ENCODE peak calls at places on chromosomes 7 and 10, in seven cellular contexts. L is CD8-positive, alpha-beta T cell; Y is iPS DF 6.9; I is PC-3; P is body of pancreas; S is trophoblast cell; T is psoas muscle. O is an unnamed sample.

GRCh38 chr10:102016416-102016815 is 39.6 kb downstream of the ARMH3 start:
- DNase-seq in S (no peak), Y (no peak), P (no peak), T (no peak), I (no peak), L (no peak), O (no peak)

GRCh38 chr7:3307437-3307836 is 6.4 kb downstream of the SDK1 start:
- DNase-seq in T (no peak), L (no peak), I (no peak), Y (no peak), P (no peak), S (no peak), O (no peak)

GRCh38 chr10:17617031-17617911 is at the start of gene HACD1:
- DNase-seq in P (peak; percentile 78), Y (peak; percentile 31), I (peak; percentile 54), S (peak; percentile 88), L (peak; percentile 45), T (peak; percentile 68), O (peak; percentile 81)

GRCh38 chr7:93160410-93160809 is 12.2 kb upstream of the SAMD9L start:
- DNase-seq in P (no peak), T (no peak), S (peak; percentile 73), I (no peak), L (no peak), Y (no peak), O (no peak)

GRCh38 chr7:134083766-134084487 is 43.2 kb upstream of the LRGUK start:
- DNase-seq in Y (no peak), S (peak; percentile 42), P (no peak), T (no peak), L (no peak), I (peak; percentile 38), O (no peak)

GRCh38 chr7:112167144-112167543 is 39.1 kb downstream of the DOCK4 start:
- DNase-seq in Y (no peak), I (no peak), T (no peak), L (no peak), S (no peak), P (no peak), O (no peak)

GRCh38 chr10:33211123-33211878 is 123.2 kb downstream of the NRP1 start:
- DNase-seq in S (no peak), L (peak; percentile 12), T (peak; percentile 58), P (no peak), I (peak; percentile 53), Y (no peak), O (peak; percentile 42)

GRCh38 chr7:13827716-13828115 is 161.8 kb downstream of the ETV1 start:
- DNase-seq in T (no peak), Y (no peak), P (no peak), I (peak; percentile 13), L (no peak), S (no peak), O (no peak)

GRCh38 chr10:118595598-118596425 is at the start of gene PRLHR:
- DNase-seq in L (peak; percentile 9), T (no peak), Y (peak; percentile 60), P (peak; percentile 61), I (no peak), S (no peak), O (no peak)

GRCh38 chr7:139108256-139109187 is 998 bp downstream of the ZC3HAV1 start:
- DNase-seq in P (peak; percentile 46), T (peak; percentile 26), L (peak; percentile 29), Y (no peak), I (peak; percentile 23), S (peak; percentile 7), O (peak; percentile 32)

GRCh38 chr7:158976468-158976848 is 120.1 kb downstream of the DYNC2I1 start:
- DNase-seq in T (no peak), S (no peak), I (no peak), L (peak; percentile 13), P (no peak), Y (no peak), O (no peak)

GRCh38 chr10:132610071-132610701 is 72.6 kb downstream of the INPP5A start:
- DNase-seq in P (no peak), I (no peak), S (no peak), Y (no peak), T (no peak), L (no peak), O (no peak)

GRCh38 chr7:5699951-5700384 is 81.5 kb downstream of the RNF216 start:
- DNase-seq in P (peak; percentile 43), L (peak; percentile 70), Y (no peak), I (no peak), T (no peak), S (no peak), O (no peak)

DNA sequence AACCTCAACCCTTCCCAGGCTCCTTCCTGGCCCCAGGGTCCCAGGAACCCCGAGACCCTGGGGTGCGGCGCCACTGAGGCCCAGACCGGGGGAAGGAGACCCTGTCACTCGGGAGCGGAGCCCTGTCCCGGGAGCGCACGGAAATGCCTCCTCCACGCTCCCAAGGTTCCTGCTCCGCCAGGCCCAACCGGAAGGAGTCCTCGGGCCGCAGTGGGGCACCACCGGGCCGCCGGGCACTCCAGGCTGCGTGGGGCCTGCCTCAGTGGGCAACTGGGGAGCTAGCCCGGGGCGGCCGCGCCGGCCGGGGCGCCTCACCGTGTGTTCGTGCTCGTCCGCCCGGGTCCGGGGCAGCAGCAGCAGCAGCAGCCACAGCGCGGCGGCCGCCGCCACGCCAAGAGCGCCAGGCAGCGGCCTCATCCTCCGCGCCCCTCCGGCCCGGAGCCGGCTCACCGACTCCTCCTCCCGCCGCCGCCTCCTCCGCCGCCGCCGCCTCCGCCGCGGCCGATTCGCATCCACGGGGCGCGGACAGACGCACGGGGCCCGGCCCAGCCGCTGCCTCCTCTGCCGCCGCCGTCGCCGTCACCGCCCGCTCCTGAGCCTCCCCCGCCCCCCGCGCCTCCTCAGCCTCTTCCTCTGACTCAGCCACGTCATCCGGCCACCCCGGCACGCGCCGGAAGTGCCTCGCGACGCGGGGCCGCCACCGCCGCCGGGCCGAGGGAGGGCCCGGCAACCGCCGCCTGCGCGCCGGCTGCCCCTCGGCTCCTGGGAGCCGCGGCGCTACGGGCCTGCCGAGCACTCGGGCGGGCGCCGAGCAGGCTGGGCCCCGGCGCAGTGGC is at the start of gene TM9SF3:
- DNase-seq in S (peak; percentile 79), I (peak; percentile 84), P (peak; percentile 95), T (peak; percentile 96), L (peak; percentile 95), Y (peak; percentile 45), O (peak; percentile 92)
- H3K4me1 ChIP-seq in S (peaks cover 5% of the 10 kb centered on the region), I (peaks cover 19% of the 10 kb centered on the region), P (peaks cover 49% of the 10 kb centered on the region), T (peaks cover 52% of the 10 kb centered on the region), L (peaks cover 51% of the 10 kb centered on the region), Y (no peaks in the 10 kb centered on the region), O (peaks cover 24% of the 10 kb centered on the region)

DNA sequence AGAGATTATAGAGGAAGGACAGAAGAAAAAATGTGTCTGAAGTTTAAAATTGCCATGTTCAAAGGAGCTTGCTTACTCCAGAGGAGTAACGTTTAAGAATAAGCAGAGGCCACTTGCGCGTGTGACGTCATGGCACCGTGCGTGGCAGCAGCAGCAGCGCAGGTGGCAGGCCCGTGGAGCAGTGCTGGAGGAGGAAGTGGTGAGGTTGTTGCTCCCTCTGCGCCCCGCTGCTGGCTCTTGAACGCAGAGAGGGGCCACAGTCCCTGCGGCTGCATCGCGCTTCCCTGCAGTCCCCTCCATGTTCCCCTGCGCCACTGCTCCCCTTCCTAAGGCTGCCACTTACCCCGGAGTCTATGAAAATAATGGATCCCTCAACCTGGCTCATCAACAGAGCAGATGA is 37.5 kb downstream of the GDI2 start:
- DNase-seq in S (no peak), P (no peak), L (peak; percentile 83), I (no peak), Y (no peak), T (peak; percentile 26), O (no peak)
- H3K27ac ChIP-seq in S (no peak overlapping the region), P (no peak overlapping the region), L (peak overlapping the region; percentile 56), I (no peak overlapping the region), Y (no peak overlapping the region), T (peak overlapping the region; percentile 62), O (no peak overlapping the region)

DNA sequence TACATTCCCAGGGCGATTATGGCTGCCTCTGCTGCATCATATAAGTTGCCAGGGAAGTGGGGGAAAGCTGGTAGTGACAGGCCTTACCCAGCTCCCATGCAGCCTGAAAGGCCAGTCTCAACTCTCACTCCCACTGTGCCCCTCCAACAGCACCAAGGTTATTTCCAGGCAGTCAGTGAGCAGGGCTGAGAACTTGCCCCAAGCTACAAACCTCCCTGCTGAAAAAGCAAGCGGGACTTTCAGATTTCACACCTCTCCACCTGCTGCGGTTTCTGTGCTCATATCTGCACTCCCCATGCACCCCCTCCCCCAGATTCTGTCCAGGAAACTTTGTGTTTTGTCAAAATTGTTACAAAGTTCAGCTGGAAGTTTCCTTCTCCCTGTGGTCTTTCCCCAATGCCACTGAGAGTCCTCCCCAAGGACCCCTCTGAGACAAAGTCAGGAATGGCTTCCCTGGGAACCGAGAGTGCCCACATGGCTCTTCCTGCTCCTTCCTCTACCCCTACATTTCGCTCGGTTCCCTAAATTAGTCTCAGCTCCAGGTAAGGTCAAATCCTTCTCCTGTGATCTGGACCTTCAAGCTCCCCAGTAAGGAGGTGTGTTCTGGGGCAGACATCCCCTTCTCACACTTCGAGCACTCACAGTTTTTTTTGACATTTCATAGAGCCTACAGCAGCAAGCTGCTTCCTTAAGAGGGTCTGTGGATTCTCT is 25.3 kb upstream of the WNT2 start:
- DNase-seq in P (no peak), I (no peak), L (no peak), T (no peak), Y (no peak), S (no peak), O (no peak)
- H3K36me3 ChIP-seq in P (no peaks in the 10 kb centered on the region), I (no peaks in the 10 kb centered on the region), L (no peaks in the 10 kb centered on the region), T (no peaks in the 10 kb centered on the region), Y (no peaks in the 10 kb centered on the region), S (no peaks in the 10 kb centered on the region), O (no peaks in the 10 kb centered on the region)

GRCh38 chr10:80509108-80509402 is 28.6 kb upstream of the SH2D4B start:
- DNase-seq in Y (no peak), S (no peak), P (peak; percentile 1), L (no peak), T (no peak), I (no peak), O (no peak)

GRCh38 chr10:80506836-80507483 is 30.7 kb upstream of the SH2D4B start:
- DNase-seq in L (no peak), I (no peak), Y (no peak), P (no peak), T (no peak), S (no peak), O (no peak)

GRCh38 chr10:80511984-80512634 is 25.6 kb upstream of the SH2D4B start:
- DNase-seq in P (no peak), S (no peak), I (no peak), Y (no peak), L (no peak), T (no peak), O (no peak)

GRCh38 chr10:80507484-80507880 is 30.2 kb upstream of the SH2D4B start:
- DNase-seq in L (no peak), S (no peak), I (no peak), P (no peak), T (no peak), Y (no peak), O (no peak)

DNA sequence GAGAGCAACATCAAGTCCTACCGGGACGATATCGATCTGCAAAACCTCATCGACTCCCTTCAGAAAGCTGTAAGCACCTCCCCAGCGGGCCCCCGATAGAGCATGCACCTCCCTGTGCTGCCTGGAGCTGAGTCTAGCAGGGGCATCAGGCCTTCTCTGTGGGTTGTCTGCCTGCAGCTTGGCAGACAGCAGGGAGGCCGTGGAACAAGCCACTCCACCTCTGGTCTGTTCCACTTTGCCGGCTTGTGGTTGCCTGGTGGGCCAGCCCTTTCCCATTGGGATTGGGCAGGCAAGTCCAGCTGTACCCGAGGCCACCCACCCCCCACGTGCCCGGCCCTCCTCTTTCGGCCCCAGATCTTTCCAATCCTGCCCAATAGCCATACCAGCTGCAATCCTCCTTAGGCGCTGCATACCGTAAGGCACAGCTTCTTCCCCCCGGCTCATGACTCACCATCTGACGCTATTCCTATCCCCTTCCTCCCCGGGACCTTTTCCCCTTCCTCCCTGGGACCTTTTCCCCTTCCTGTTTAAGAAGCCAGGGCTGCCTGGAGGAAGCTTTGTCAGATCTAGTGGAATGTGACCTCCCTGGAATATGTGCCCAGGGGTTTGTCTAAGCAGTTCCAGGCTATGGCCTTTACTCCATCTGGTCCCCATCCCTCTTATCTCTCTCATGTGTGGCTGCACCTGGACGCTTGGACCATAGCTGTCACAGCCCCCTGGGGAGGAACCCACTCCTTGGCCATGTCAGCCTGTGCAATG is 28.1 kb upstream of the SH2D4B start:
- DNase-seq in L (no peak), P (peak; percentile 5), I (no peak), Y (no peak), T (peak; percentile 37), S (peak; percentile 97), O (no peak)
- H3K4me1 ChIP-seq in L (peaks cover 32% of the 10 kb centered on the region), P (peaks cover 17% of the 10 kb centered on the region), I (no peaks in the 10 kb centered on the region), Y (no peaks in the 10 kb centered on the region), T (peaks cover 31% of the 10 kb centered on the region), S (peaks cover 42% of the 10 kb centered on the region), O (peaks cover 26% of the 10 kb centered on the region)

O was measured in lung.